ENCODE peak calls at places on chromosomes 7 and 10, in four cellular contexts. V is NCI-H69, G is lung, Z is substantia nigra. A is an unnamed sample.

GRCh38 chr7:17392846-17393245 is 94.4 kb downstream of the AHR start:
- DNase-seq in V (no peak), G (no peak), Z (no peak), A (peak; percentile 78)

GRCh38 chr10:127908106-127908957 is 1.4 kb downstream of the PTPRE start:
- DNase-seq in V (no peak), G (peak; percentile 54), Z (no peak), A (no peak)

GRCh38 chr7:39073432-39073831 is 95.7 kb downstream of the POU6F2 start:
- DNase-seq in V (peak; percentile 89), G (no peak), Z (no peak), A (no peak)

GRCh38 chr7:37448637-37449331 is at the start of gene ELMO1:
- DNase-seq in V (peak; percentile 77), G (peak; percentile 76), Z (peak; percentile 58), A (no peak)

GRCh38 chr10:93464826-93465388 is 17.2 kb downstream of the MYOF start:
- DNase-seq in V (no peak), G (no peak), Z (no peak), A (no peak)

GRCh38 chr10:69438531-69439349 is 12.5 kb upstream of the TSPAN15 start:
- DNase-seq in V (peak; percentile 89), G (no peak), Z (no peak), A (no peak)

GRCh38 chr10:86681047-86681446 is 12.7 kb downstream of the LDB3 start:
- DNase-seq in V (peak; percentile 58), G (no peak), Z (peak; percentile 38), A (no peak)

GRCh38 chr10:124152139-124152780 is 58.9 kb upstream of the CHST15 start:
- DNase-seq in V (peak; percentile 72), G (peak; percentile 55), Z (peak; percentile 28), A (no peak)

A was measured in skeletal muscle cell.